ENCODE peak calls at places on chromosomes 16 and 17, in nine cellular contexts. R is prostate gland, B is heart right ventricle, Z is mammary epithelial cell, L is IMR-90, D is osteoblast, O is left ventricle myocardium inferior, H is right lobe of liver, T is fibroblast of lung. A is an unnamed sample.

GRCh38 chr16:19177111-19177747 is 9.2 kb downstream of the SYT17 start:
- DNase-seq in R (no peak), B (no peak), Z (no peak), L (no peak), D (no peak), O (no peak), H (no peak), T (no peak), A (no peak)

GRCh38 chr16:89706446-89707260 is 5.1 kb upstream of the SPATA2L start:
- DNase-seq in R (no peak), B (no peak), Z (no peak), L (no peak), D (peak; percentile 87), O (no peak), H (no peak), T (no peak), A (no peak)

GRCh38 chr16:82263456-82264159 is 93.6 kb upstream of the MPHOSPH6 start:
- DNase-seq in R (peak; percentile 69), B (peak; percentile 58), Z (peak; percentile 20), L (peak; percentile 51), D (peak; percentile 79), O (peak; percentile 22), H (peak; percentile 59), T (peak; percentile 33), A (peak; percentile 64)

GRCh38 chr16:48833461-48833860 is 223.5 kb upstream of the N4BP1 start:
- DNase-seq in R (no peak), B (no peak), Z (no peak), L (no peak), D (no peak), O (no peak), H (no peak), T (no peak), A (no peak)

GRCh38 chr17:31067699-31068184 is 27.0 kb upstream of the NF1 start:
- DNase-seq in R (no peak), B (no peak), Z (peak; percentile 73), L (peak; percentile 88), D (peak; percentile 79), O (no peak), H (no peak), T (peak; percentile 73), A (no peak)

GRCh38 chr17:17515921-17516295 is 19.7 kb upstream of the RASD1 start:
- DNase-seq in R (no peak), B (no peak), Z (peak; percentile 18), L (peak; percentile 68), D (peak; percentile 95), O (no peak), H (no peak), T (peak; percentile 84), A (no peak)

GRCh38 chr17:63447688-63448005 is 1.5 kb upstream of the CYB561 start:
- DNase-seq in R (no peak), B (no peak), Z (no peak), L (no peak), D (peak; percentile 88), O (no peak), H (no peak), T (no peak), A (no peak)

GRCh38 chr17:81026266-81027036 is 8.5 kb upstream of the BAIAP2 start:
- DNase-seq in R (no peak), B (no peak), Z (no peak), L (no peak), D (peak; percentile 63), O (no peak), H (peak; percentile 54), T (no peak), A (no peak)

GRCh38 chr17:28390984-28391383 is 15.0 kb downstream of the SLC46A1 start:
- DNase-seq in R (no peak), B (no peak), Z (no peak), L (no peak), D (no peak), O (no peak), H (no peak), T (no peak), A (no peak)

GRCh38 chr17:28390123-28390522 is 15.9 kb downstream of the SLC46A1 start:
- DNase-seq in R (no peak), B (no peak), Z (no peak), L (no peak), D (no peak), O (no peak), H (no peak), T (no peak), A (no peak)

GRCh38 chr17:28392491-28392890 is 13.5 kb downstream of the SLC46A1 start:
- DNase-seq in R (no peak), B (no peak), Z (no peak), L (no peak), D (peak; percentile 92), O (no peak), H (no peak), T (no peak), A (no peak)

GRCh38 chr17:28391401-28391800 is 14.6 kb downstream of the SLC46A1 start:
- DNase-seq in R (no peak), B (no peak), Z (no peak), L (no peak), D (no peak), O (no peak), H (no peak), T (no peak), A (no peak)

GRCh38 chr17:28390563-28390962 is 15.4 kb downstream of the SLC46A1 start:
- DNase-seq in R (no peak), B (no peak), Z (no peak), L (no peak), D (no peak), O (no peak), H (no peak), T (no peak), A (no peak)
- H3K36me3 ChIP-seq in R (peaks cover 6% of the 10 kb centered on the region), B (peaks cover 86% of the 10 kb centered on the region), Z (no peaks in the 10 kb centered on the region), L (peaks cover 26% of the 10 kb centered on the region), D (no peaks in the 10 kb centered on the region), O (peaks cover 78% of the 10 kb centered on the region), H (no peaks in the 10 kb centered on the region), T (peaks cover 4% of the 10 kb centered on the region), A (no peaks in the 10 kb centered on the region)

GRCh38 chr16:8885674-8886592 is 3.8 kb downstream of the LITAFD start:
- DNase-seq in R (no peak), B (no peak), Z (peak; percentile 51), L (peak; percentile 51), D (peak; percentile 92), O (no peak), H (peak; percentile 56), T (peak; percentile 43), A (no peak)

GRCh38 chr16:8888951-8889892 is 7.1 kb downstream of the LITAFD start:
- DNase-seq in R (no peak), B (no peak), Z (no peak), L (no peak), D (peak; percentile 38), O (no peak), H (peak; percentile 42), T (no peak), A (no peak)

GRCh38 chr16:8887952-8888560 is 5.9 kb downstream of the LITAFD start:
- DNase-seq in R (peak; percentile 56), B (peak; percentile 71), Z (no peak), L (peak; percentile 78), D (peak; percentile 75), O (peak; percentile 85), H (peak; percentile 66), T (peak; percentile 67), A (no peak)

GRCh38 chr16:8886593-8887437 is 4.7 kb downstream of the LITAFD start:
- DNase-seq in R (no peak), B (no peak), Z (no peak), L (no peak), D (no peak), O (no peak), H (peak; percentile 35), T (no peak), A (no peak)

DNA sequence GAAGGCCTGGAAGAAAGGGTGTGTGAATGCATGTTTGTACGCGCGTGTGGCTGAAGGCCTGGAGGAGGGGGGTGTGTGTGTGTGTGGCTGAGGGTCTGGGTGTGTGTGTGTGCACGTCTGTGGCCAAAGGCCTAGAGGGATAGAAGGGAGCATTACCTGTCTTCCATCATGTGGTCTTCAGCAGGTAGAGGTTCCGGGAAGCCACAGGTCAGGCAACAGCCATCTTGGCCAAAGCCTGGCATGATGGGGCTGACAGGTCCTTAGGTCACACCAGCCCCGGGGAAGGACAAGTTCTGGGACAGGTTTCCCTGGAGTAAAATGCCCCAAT is 5.3 kb downstream of the LITAFD start:
- DNase-seq in R (no peak), B (no peak), Z (no peak), L (no peak), D (no peak), O (no peak), H (peak; percentile 27), T (no peak), A (no peak)
- H3K27ac ChIP-seq in R (no peak overlapping the region), B (no peak overlapping the region), Z (no peak overlapping the region), L (no peak overlapping the region), D (no peak overlapping the region), O (no peak overlapping the region), H (no peak overlapping the region), T (no peak overlapping the region), A (no peak overlapping the region)

DNA sequence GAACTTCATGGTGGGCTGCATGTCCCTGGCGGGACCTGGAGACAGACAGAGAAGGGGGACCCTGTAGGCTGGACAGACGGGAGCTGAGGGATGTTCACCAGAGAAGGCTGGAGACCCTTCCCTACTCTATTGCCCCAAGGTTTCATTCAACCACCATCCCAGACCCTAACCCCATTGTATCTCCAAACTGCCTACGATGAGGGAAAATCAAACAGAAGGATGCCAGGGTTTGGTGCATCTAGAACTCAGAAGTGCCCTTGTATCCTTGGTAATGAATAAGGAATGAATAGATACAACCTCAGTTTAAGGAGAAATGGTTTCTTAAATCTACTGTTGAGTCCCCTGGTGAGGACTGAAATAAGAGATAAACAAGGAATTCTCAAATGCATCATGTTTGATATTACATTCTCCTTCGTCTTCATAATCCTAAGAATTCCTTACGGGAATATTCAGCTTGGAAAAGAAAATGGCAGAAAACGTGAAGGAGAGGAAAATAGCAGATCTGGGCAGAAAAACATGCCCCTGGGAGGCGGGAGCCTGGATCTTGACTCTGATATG is 16.4 kb downstream of the TNS4 start:
- DNase-seq in R (no peak), B (no peak), Z (peak; percentile 1), L (no peak), D (no peak), O (no peak), H (no peak), T (no peak), A (no peak)
- H3K4me1 ChIP-seq in R (peaks cover 5% of the 10 kb centered on the region), B (no peaks in the 10 kb centered on the region), Z (peaks cover 81% of the 10 kb centered on the region), L (peaks cover 44% of the 10 kb centered on the region), D (peaks cover 39% of the 10 kb centered on the region), O (peaks cover 4% of the 10 kb centered on the region), H (no peaks in the 10 kb centered on the region), T (peaks cover 26% of the 10 kb centered on the region), A (peaks cover 10% of the 10 kb centered on the region)

GRCh38 chr17:45131294-45131615 is 1.1 kb downstream of the PLCD3 start:
- DNase-seq in R (no peak), B (no peak), Z (no peak), L (no peak), D (peak; percentile 22), O (no peak), H (no peak), T (no peak), A (no peak)
- H3K36me3 ChIP-seq in R (no peaks in the 10 kb centered on the region), B (no peaks in the 10 kb centered on the region), Z (no peaks in the 10 kb centered on the region), L (no peaks in the 10 kb centered on the region), D (no peaks in the 10 kb centered on the region), O (no peaks in the 10 kb centered on the region), H (no peaks in the 10 kb centered on the region), T (peaks cover 2% of the 10 kb centered on the region), A (no peaks in the 10 kb centered on the region)

DNA sequence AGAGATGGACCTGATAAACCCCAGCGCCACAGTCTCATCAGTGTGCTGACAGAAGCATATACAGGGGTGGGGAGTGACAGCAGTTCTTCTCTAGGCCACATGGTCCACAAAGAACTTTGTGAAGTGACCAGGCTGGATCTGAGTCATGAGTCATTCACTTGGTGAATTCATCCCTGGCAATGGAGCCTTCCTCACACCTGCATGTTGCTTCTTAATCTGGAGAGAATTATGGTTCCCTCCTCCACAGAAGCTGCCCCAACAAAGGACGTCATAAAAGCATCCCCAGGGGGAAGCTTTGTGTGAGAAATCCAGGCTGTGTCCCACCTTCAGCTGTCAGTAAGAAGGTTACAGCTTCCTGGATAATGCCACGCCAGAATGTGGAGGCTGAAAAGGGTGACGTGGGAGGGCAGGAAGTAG is 215.6 kb upstream of the MAF start:
- DNase-seq in R (no peak), B (peak; percentile 12), Z (no peak), L (no peak), D (no peak), O (peak; percentile 33), H (no peak), T (no peak), A (no peak)
- H3K27ac ChIP-seq in R (no peak overlapping the region), B (no peak overlapping the region), Z (no peak overlapping the region), L (no peak overlapping the region), D (no peak overlapping the region), O (no peak overlapping the region), H (no peak overlapping the region), T (no peak overlapping the region), A (no peak overlapping the region)